ENCODE peak calls at places on chromosomes 7 and 10, in five cellular contexts. One of them, this sample, is unnamed.

GRCh38 chr10:30188101-30188500 is 128.7 kb upstream of the JCAD start:
- DNase-seq in stimulated activated CD4-positive, alpha-beta T cell treated with anti-CD3 and anti-CD28 coated beads, Interleukin-12 subunit alpha, Interleukin-12 subunit beta, amount 100 ng/mL, for 4 hours: no peak
- DNase-seq in activated T-cell treated with anti-CD3 and anti-CD28 coated beads, Interleukin-2, amount 50 U/mL, for 4 hours: no peak
- DNase-seq in suprapubic skin: no peak
- DNase-seq in AG09309: no peak
- DNase-seq in this sample: no peak

GRCh38 chr7:727104-727805 is at the start of gene PRKAR1B:
- DNase-seq in stimulated activated CD4-positive, alpha-beta T cell treated with anti-CD3 and anti-CD28 coated beads, Interleukin-12 subunit alpha, Interleukin-12 subunit beta, amount 100 ng/mL, for 4 hours: peak
- DNase-seq in activated T-cell treated with anti-CD3 and anti-CD28 coated beads, Interleukin-2, amount 50 U/mL, for 4 hours: peak
- DNase-seq in suprapubic skin: no peak
- DNase-seq in AG09309: no peak
- DNase-seq in this sample: peak

GRCh38 chr7:150895809-150896208 is 43.5 kb downstream of the AOC1 start:
- DNase-seq in suprapubic skin: no peak
- DNase-seq in AG09309: no peak
- DNase-seq in stimulated activated CD4-positive, alpha-beta T cell treated with anti-CD3 and anti-CD28 coated beads, Interleukin-12 subunit alpha, Interleukin-12 subunit beta, amount 100 ng/mL, for 4 hours: no peak
- DNase-seq in activated T-cell treated with anti-CD3 and anti-CD28 coated beads, Interleukin-2, amount 50 U/mL, for 4 hours: no peak
- DNase-seq in this sample: no peak

GRCh38 chr10:24552346-24553016 is 171.2 kb downstream of the ARHGAP21 start:
- DNase-seq in AG09309: no peak
- DNase-seq in activated T-cell treated with anti-CD3 and anti-CD28 coated beads, Interleukin-2, amount 50 U/mL, for 4 hours: no peak
- DNase-seq in suprapubic skin: no peak
- DNase-seq in stimulated activated CD4-positive, alpha-beta T cell treated with anti-CD3 and anti-CD28 coated beads, Interleukin-12 subunit alpha, Interleukin-12 subunit beta, amount 100 ng/mL, for 4 hours: no peak
- DNase-seq in this sample: no peak

GRCh38 chr10:87684001-87684628 is 24.4 kb downstream of the PAPSS2 start:
- DNase-seq in suprapubic skin: no peak
- DNase-seq in AG09309: no peak
- DNase-seq in activated T-cell treated with anti-CD3 and anti-CD28 coated beads, Interleukin-2, amount 50 U/mL, for 4 hours: no peak
- DNase-seq in stimulated activated CD4-positive, alpha-beta T cell treated with anti-CD3 and anti-CD28 coated beads, Interleukin-12 subunit alpha, Interleukin-12 subunit beta, amount 100 ng/mL, for 4 hours: no peak
- DNase-seq in this sample: no peak

GRCh38 chr7:7570584-7570983 is 3.9 kb downstream of the MIOS start:
- DNase-seq in AG09309: no peak
- DNase-seq in activated T-cell treated with anti-CD3 and anti-CD28 coated beads, Interleukin-2, amount 50 U/mL, for 4 hours: no peak
- DNase-seq in suprapubic skin: no peak
- DNase-seq in stimulated activated CD4-positive, alpha-beta T cell treated with anti-CD3 and anti-CD28 coated beads, Interleukin-12 subunit alpha, Interleukin-12 subunit beta, amount 100 ng/mL, for 4 hours: no peak
- DNase-seq in this sample: no peak

GRCh38 chr10:69801434-69802315 is at the start of gene COL13A1:
- DNase-seq in activated T-cell treated with anti-CD3 and anti-CD28 coated beads, Interleukin-2, amount 50 U/mL, for 4 hours: no peak
- DNase-seq in suprapubic skin: peak
- DNase-seq in AG09309: no peak
- DNase-seq in stimulated activated CD4-positive, alpha-beta T cell treated with anti-CD3 and anti-CD28 coated beads, Interleukin-12 subunit alpha, Interleukin-12 subunit beta, amount 100 ng/mL, for 4 hours: no peak
- DNase-seq in this sample: no peak

GRCh38 chr7:150322833-150323681 is at the start of the genes ACTR3C and LRRC61:
- DNase-seq in suprapubic skin: no peak
- DNase-seq in activated T-cell treated with anti-CD3 and anti-CD28 coated beads, Interleukin-2, amount 50 U/mL, for 4 hours: peak
- DNase-seq in AG09309: no peak
- DNase-seq in stimulated activated CD4-positive, alpha-beta T cell treated with anti-CD3 and anti-CD28 coated beads, Interleukin-12 subunit alpha, Interleukin-12 subunit beta, amount 100 ng/mL, for 4 hours: peak
- DNase-seq in this sample: peak

GRCh38 chr7:88301924-88302323 is 4.8 kb downstream of the STEAP4 start:
- DNase-seq in activated T-cell treated with anti-CD3 and anti-CD28 coated beads, Interleukin-2, amount 50 U/mL, for 4 hours: no peak
- DNase-seq in AG09309: no peak
- DNase-seq in stimulated activated CD4-positive, alpha-beta T cell treated with anti-CD3 and anti-CD28 coated beads, Interleukin-12 subunit alpha, Interleukin-12 subunit beta, amount 100 ng/mL, for 4 hours: no peak
- DNase-seq in suprapubic skin: no peak
- DNase-seq in this sample: no peak

GRCh38 chr10:44908071-44908709 is 2.9 kb upstream of the TMEM72 start:
- DNase-seq in activated T-cell treated with anti-CD3 and anti-CD28 coated beads, Interleukin-2, amount 50 U/mL, for 4 hours: no peak
- DNase-seq in stimulated activated CD4-positive, alpha-beta T cell treated with anti-CD3 and anti-CD28 coated beads, Interleukin-12 subunit alpha, Interleukin-12 subunit beta, amount 100 ng/mL, for 4 hours: no peak
- DNase-seq in AG09309: peak
- DNase-seq in suprapubic skin: no peak
- DNase-seq in this sample: no peak

GRCh38 chr10:14071956-14072355 is 258.8 kb downstream of the FRMD4A start:
- DNase-seq in stimulated activated CD4-positive, alpha-beta T cell treated with anti-CD3 and anti-CD28 coated beads, Interleukin-12 subunit alpha, Interleukin-12 subunit beta, amount 100 ng/mL, for 4 hours: no peak
- DNase-seq in activated T-cell treated with anti-CD3 and anti-CD28 coated beads, Interleukin-2, amount 50 U/mL, for 4 hours: no peak
- DNase-seq in suprapubic skin: no peak
- DNase-seq in AG09309: no peak
- DNase-seq in this sample: no peak

GRCh38 chr7:139680676-139681462 is 96.9 kb downstream of the HIPK2 start:
- DNase-seq in AG09309: peak
- DNase-seq in activated T-cell treated with anti-CD3 and anti-CD28 coated beads, Interleukin-2, amount 50 U/mL, for 4 hours: peak
- DNase-seq in suprapubic skin: no peak
- DNase-seq in stimulated activated CD4-positive, alpha-beta T cell treated with anti-CD3 and anti-CD28 coated beads, Interleukin-12 subunit alpha, Interleukin-12 subunit beta, amount 100 ng/mL, for 4 hours: peak
- DNase-seq in this sample: peak

This sample was measured in activated CD8-positive, alpha-beta memory T cell treated with anti-CD3 and anti-CD28 coated beads, Interleukin-2, amount 50 U/mL, for 4 hours.